ENCODE peak calls at places on chromosomes 1 and 21, in nine cellular contexts. I is activated T-helper 1 cell treated with Interleukin-2 at 50 U/mL for 16 hours, R is aorta, N is H4, E is NCI-H1092, Q is NCI-H1105 treated with DMSO at 0.1 percent for 48 hours, C is HepG2, U is HCEC 1CT, B is colonic mucosa. V is an unnamed sample.

GRCh38 chr1:194159941-194160340 is 973.5 kb upstream of the B3GALT2 start:
- DNase-seq in I (no peak), R (no peak), N (peak), E (no peak), Q (no peak), C (no peak), U (no peak), B (no peak), V (no peak)

GRCh38 chr1:106937104-106937503 is 119.4 kb upstream of the PRMT6 start:
- DNase-seq in I (no peak), R (no peak), N (no peak), E (no peak), Q (no peak), C (no peak), U (peak), B (no peak), V (no peak)

GRCh38 chr1:165897326-165898303 is 70.2 kb downstream of the UCK2 start:
- DNase-seq in I (no peak), R (no peak), N (no peak), E (no peak), Q (no peak), C (no peak), U (peak), B (no peak), V (no peak)

GRCh38 chr21:33314096-33314495 is 10.7 kb upstream of the IFNAR1 start:
- DNase-seq in I (no peak), R (no peak), N (no peak), E (no peak), Q (no peak), C (no peak), U (no peak), B (no peak), V (no peak)

GRCh38 chr1:21931171-21932093 is 5.7 kb downstream of the HSPG2 start:
- DNase-seq in I (no peak), R (peak), N (peak), E (no peak), Q (no peak), C (peak), U (peak), B (peak), V (peak)

GRCh38 chr1:8439015-8439702 is 121.2 kb downstream of the SLC45A1 start:
- DNase-seq in I (no peak), R (peak), N (peak), E (peak), Q (peak), C (peak), U (peak), B (peak), V (peak)

GRCh38 chr1:175742790-175743459 is 470 bp downstream of the TNR start:
- DNase-seq in I (no peak), R (no peak), N (no peak), E (peak), Q (no peak), C (peak), U (no peak), B (no peak), V (peak)

GRCh38 chr1:110615548-110616130 is 9.5 kb upstream of the KCNA2 start:
- DNase-seq in I (peak), R (peak), N (peak), E (peak), Q (peak), C (peak), U (peak), B (peak), V (peak)

GRCh38 chr1:181260271-181260670 is 171.8 kb downstream of the IER5 start:
- DNase-seq in I (no peak), R (no peak), N (no peak), E (no peak), Q (no peak), C (no peak), U (no peak), B (no peak), V (no peak)

GRCh38 chr1:32724678-32725594 is 22.4 kb upstream of the SYNC start:
- DNase-seq in I (no peak), R (peak), N (peak), E (no peak), Q (no peak), C (no peak), U (peak), B (peak), V (peak)